ENCODE peak calls at places on chromosomes 7 and 10, in four cellular contexts. O is H1, F is GM23338, P is HCT116. G is an unnamed sample.

GRCh38 chr7:6375346-6376101 is 72.2 kb downstream of the DAGLB start:
- DNase-seq in F (peak), P (no peak), O (no peak), G (no peak)

GRCh38 chr7:123865517-123866117 is 20.6 kb downstream of the HYAL4 start:
- DNase-seq in P (peak), O (no peak), F (peak), G (no peak)

GRCh38 chr7:159040912-159041711 is 103.6 kb downstream of the VIPR2 start:
- DNase-seq in F (no peak), O (peak), P (no peak), G (peak)

GRCh38 chr7:116955801-116956514 is 2.7 kb downstream of the ST7 start:
- DNase-seq in P (no peak), F (no peak), O (no peak), G (no peak)

GRCh38 chr7:12949060-12950045 is 261.9 kb downstream of the ARL4A start:
- DNase-seq in O (no peak), F (no peak), P (no peak), G (no peak)

GRCh38 chr7:122100021-122100420 is 44.0 kb downstream of the AASS start:
- DNase-seq in O (no peak), P (no peak), F (no peak), G (no peak)

GRCh38 chr10:125102216-125102615 is 58.1 kb downstream of the CTBP2 start:
- DNase-seq in P (no peak), F (peak), O (no peak), G (peak)

GRCh38 chr10:51832652-51833383 is 133.4 kb upstream of the CSTF2T start:
- DNase-seq in O (no peak), P (peak), F (no peak), G (no peak)

GRCh38 chr10:132063432-132063831 is 2.3 kb upstream of the JAKMIP3 start:
- DNase-seq in P (no peak), F (no peak), O (no peak), G (peak)

GRCh38 chr7:55690-56248 is 136.6 kb upstream of the FAM20C start:
- DNase-seq in P (no peak), F (peak), O (peak), G (no peak)

GRCh38 chr7:128767475-128768110 is 8.0 kb downstream of the OPN1SW start:
- DNase-seq in F (no peak), P (no peak), O (no peak), G (no peak)

GRCh38 chr7:40822861-40823260 is 688.1 kb downstream of the SUGCT start:
- DNase-seq in P (no peak), O (no peak), F (no peak), G (no peak)

GRCh38 chr10:57338823-57339558 is 928.7 kb downstream of the IPMK start:
- DNase-seq in O (peak), P (no peak), F (peak), G (no peak)

GRCh38 chr7:46839651-46840050 is 742.3 kb downstream of the TNS3 start:
- DNase-seq in O (no peak), P (no peak), F (no peak), G (no peak)

GRCh38 chr7:16801111-16801542 is 3.7 kb downstream of the AGR2 start:
- DNase-seq in F (peak), O (no peak), P (peak), G (no peak)

GRCh38 chr10:112875474-112876267 is 74.4 kb upstream of the TCF7L2 start:
- DNase-seq in P (no peak), O (no peak), F (no peak), G (no peak)

GRCh38 chr10:131249238-131249956 is 62.1 kb downstream of the TCERG1L start:
- DNase-seq in P (no peak), F (no peak), O (no peak), G (no peak)

GRCh38 chr7:47008461-47008860 is 573.5 kb downstream of the TNS3 start:
- DNase-seq in P (no peak), F (no peak), O (no peak), G (no peak)

GRCh38 chr7:6636741-6637543 is at the start of gene ZNF316:
- DNase-seq in O (no peak), P (no peak), F (no peak), G (no peak)

DNA sequence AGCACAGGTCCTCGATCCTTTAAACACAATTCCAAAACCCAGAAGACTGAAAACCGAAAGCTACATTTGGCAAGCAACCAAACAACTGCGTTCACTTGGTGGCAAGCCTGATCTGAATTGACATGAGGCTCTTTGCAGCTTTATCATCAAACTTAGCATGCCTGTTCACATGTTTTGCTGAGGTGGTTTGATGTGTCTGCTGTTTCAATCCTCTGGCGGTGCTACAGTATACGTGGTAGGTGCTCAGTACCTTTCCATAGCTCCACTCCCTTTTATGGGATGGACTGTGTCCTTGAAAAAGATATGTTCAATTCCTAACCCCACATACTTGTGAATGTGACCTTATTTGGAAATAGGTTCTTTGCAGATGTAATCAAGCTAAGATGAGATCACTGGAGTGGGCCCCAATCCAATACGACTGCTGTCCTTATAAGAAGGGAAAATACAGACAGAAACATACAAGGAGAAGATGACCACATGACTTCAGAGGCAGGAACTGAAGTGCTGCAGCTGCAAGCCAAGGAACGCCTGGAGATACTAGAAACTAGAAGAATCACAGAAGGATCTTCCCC is 33.4 kb downstream of the CCDC6 start:
- DNase-seq in O (no peak), P (no peak), F (no peak), G (no peak)
- TF ChIP-seq POLR2AphosphoS5 in O (no peak), P (no peak), F (no peak), G (no peak)

GRCh38 chr10:103918053-103918846 is at the start of gene STN1:
- DNase-seq in F (peak), P (peak), O (peak), G (peak)
- TF ChIP-seq CTCF in F (peak), P (peak), O (peak), G (no peak)

GRCh38 chr10:33800545-33800944 is 466.1 kb upstream of the NRP1 start:
- DNase-seq in F (no peak), O (no peak), P (no peak), G (no peak)
- TF ChIP-seq POLR2AphosphoS5 in F (no peak), O (no peak), P (no peak), G (no peak)

GRCh38 chr7:20684581-20684980 is 69.1 kb downstream of the ABCB5 start:
- DNase-seq in O (no peak), P (no peak), F (no peak), G (no peak)

DNA sequence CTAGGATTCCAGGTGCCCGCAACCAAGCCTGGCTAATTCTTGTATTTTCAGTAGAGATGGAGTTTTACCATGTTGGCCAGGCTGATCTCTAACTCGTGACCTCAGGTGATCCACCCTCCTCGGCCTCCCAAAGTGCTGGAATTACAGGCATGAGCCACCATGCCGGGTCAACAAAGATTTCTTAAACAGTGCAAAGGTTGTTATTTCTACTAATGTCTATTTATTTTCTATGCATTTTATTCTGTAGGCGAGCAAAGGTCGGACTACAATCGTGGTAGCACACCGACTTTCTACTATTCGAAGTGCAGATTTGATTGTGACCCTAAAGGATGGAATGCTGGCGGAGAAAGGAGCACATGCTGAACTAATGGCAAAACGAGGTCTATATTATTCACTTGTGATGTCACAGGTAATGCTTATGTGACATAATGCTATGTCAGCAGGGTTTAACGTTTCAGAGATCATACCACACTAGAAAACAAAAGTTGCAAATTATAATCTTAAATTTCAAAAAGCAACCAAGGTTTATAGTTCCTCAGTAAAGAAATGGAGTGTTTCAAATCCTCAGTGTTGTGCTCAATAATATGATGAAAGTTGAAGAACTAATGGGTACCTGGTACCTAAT is 65.9 kb downstream of the ABCB5 start:
- DNase-seq in P (no peak), O (no peak), F (no peak), G (no peak)
- TF ChIP-seq CTCF in P (no peak), O (no peak), F (no peak), G (no peak)

GRCh38 chr7:132498319-132498718 is 78.0 kb downstream of the PLXNA4 start:
- DNase-seq in O (no peak), F (no peak), P (no peak), G (no peak)
- TF ChIP-seq POLR2AphosphoS5 in O (no peak), F (no peak), P (no peak), G (no peak)

GRCh38 chr7:29539471-29539870 is 24.2 kb upstream of the PRR15 start:
- DNase-seq in P (no peak), F (no peak), O (no peak), G (no peak)

GRCh38 chr7:29538322-29538874 is 25.2 kb upstream of the PRR15 start:
- DNase-seq in F (peak), O (no peak), P (no peak), G (no peak)
- TF ChIP-seq CTCF in F (peak), O (no peak), P (no peak), G (no peak)

GRCh38 chr7:151110236-151110940 is 24.1 kb downstream of the AGAP3 start:
- DNase-seq in F (peak), P (no peak), O (no peak), G (no peak)

GRCh38 chr7:151109094-151110048 is 23.1 kb downstream of the AGAP3 start:
- DNase-seq in F (peak), O (no peak), P (no peak), G (no peak)

GRCh38 chr7:151113344-151114150 is 27.3 kb downstream of the AGAP3 start:
- DNase-seq in P (peak), O (no peak), F (peak), G (no peak)

GRCh38 chr7:151107882-151108281 is 21.6 kb downstream of the AGAP3 start:
- DNase-seq in P (no peak), F (no peak), O (no peak), G (no peak)

GRCh38 chr7:151110941-151111645 is 24.8 kb downstream of the AGAP3 start:
- DNase-seq in F (peak), O (peak), P (no peak), G (no peak)
- TF ChIP-seq POLR2AphosphoS5 in F (no peak), O (no peak), P (no peak), G (no peak)

DNA sequence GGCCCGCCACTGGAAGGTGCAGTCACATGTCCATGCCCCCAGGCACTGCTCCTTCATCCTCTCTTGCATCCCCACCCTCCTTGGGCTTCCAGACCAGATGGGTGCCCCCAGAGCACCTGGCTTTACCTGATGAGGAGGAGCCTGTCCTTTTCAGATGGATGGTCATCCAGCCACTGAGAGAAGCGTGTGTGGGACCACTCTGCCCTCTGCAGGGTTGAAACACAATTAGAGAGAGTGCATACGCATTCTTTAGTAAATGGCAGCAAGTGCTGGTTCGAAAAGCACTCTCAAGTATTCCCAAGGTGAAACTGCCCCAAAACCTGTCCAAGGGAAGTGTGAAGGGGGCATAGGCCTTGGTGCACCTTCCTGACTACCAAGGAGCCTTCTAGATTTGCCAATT is 41.6 kb downstream of the HBP1 start:
- DNase-seq in F (peak), O (no peak), P (no peak), G (no peak)
- TF ChIP-seq CTCF in F (peak), O (no peak), P (no peak), G (no peak)

GRCh38 chr7:90180011-90180585 is 25.8 kb downstream of the STEAP1 start:
- DNase-seq in O (no peak), F (peak), P (peak), G (no peak)

GRCh38 chr7:90178166-90178565 is 23.9 kb downstream of the STEAP1 start:
- DNase-seq in P (no peak), O (no peak), F (no peak), G (no peak)

GRCh38 chr7:90180649-90181048 is 26.4 kb downstream of the STEAP1 start:
- DNase-seq in F (no peak), P (peak), O (no peak), G (no peak)

GRCh38 chr7:90178592-90179279 is 24.5 kb downstream of the STEAP1 start:
- DNase-seq in O (no peak), P (peak), F (no peak), G (no peak)

GRCh38 chr7:90181485-90181884 is 27.2 kb downstream of the STEAP1 start:
- DNase-seq in P (no peak), O (no peak), F (no peak), G (no peak)
- TF ChIP-seq POLR2AphosphoS5 in P (no peak), O (no peak), F (no peak), G (no peak)

GRCh38 chr10:29407280-29407858 is 118.5 kb downstream of the LYZL1 start:
- DNase-seq in F (peak), O (no peak), P (no peak), G (no peak)

GRCh38 chr10:29408847-29409240 is 120.0 kb downstream of the LYZL1 start:
- DNase-seq in O (no peak), F (no peak), P (no peak), G (no peak)

GRCh38 chr10:29411666-29412335 is 122.9 kb downstream of the LYZL1 start:
- DNase-seq in O (no peak), F (no peak), P (no peak), G (no peak)

GRCh38 chr10:29412452-29413004 is 123.7 kb downstream of the LYZL1 start:
- DNase-seq in O (no peak), F (no peak), P (no peak), G (no peak)

GRCh38 chr10:29409241-29410051 is 120.6 kb downstream of the LYZL1 start:
- DNase-seq in F (peak), P (peak), O (no peak), G (peak)
- TF ChIP-seq CTCF in F (no peak), P (no peak), O (no peak), G (peak)

G was measured in suprapubic skin.